ENCODE peak calls at places on chromosomes 12 and 14, in eight cellular contexts. One of them, this sample, is unnamed.

GRCh38 chr12:48473061-48473460 is 702 bp downstream of the ANP32D start:
- DNase-seq in endothelial cell: no peak
- DNase-seq in stimulated activated CD8-positive, alpha-beta memory T cell treated with anti-CD3 and anti-CD28 coated beads, Interleukin-7, amount 100 ng/mL, for 1 hour: no peak
- DNase-seq in stimulated activated CD4-positive, alpha-beta T cell treated with anti-CD3 and anti-CD28 coated beads, Interleukin-2, amount 100 ng/mL, for 24 hours: no peak
- DNase-seq in posterior cingulate gyrus: no peak
- DNase-seq in non-pigmented ciliary epithelial cell: no peak
- DNase-seq in iPS-NIHi11: no peak
- DNase-seq in GM04504: no peak
- DNase-seq in this sample: no peak

GRCh38 chr12:100608776-100609175 is 35.3 kb downstream of the GAS2L3 start:
- DNase-seq in endothelial cell: no peak
- DNase-seq in stimulated activated CD8-positive, alpha-beta memory T cell treated with anti-CD3 and anti-CD28 coated beads, Interleukin-7, amount 100 ng/mL, for 1 hour: no peak
- DNase-seq in stimulated activated CD4-positive, alpha-beta T cell treated with anti-CD3 and anti-CD28 coated beads, Interleukin-2, amount 100 ng/mL, for 24 hours: no peak
- DNase-seq in posterior cingulate gyrus: peak
- DNase-seq in non-pigmented ciliary epithelial cell: no peak
- DNase-seq in iPS-NIHi11: no peak
- DNase-seq in GM04504: no peak
- DNase-seq in this sample: no peak

GRCh38 chr12:67885370-67886169 is 103.7 kb upstream of the IFNG-AS1 start:
- DNase-seq in endothelial cell: no peak
- DNase-seq in stimulated activated CD8-positive, alpha-beta memory T cell treated with anti-CD3 and anti-CD28 coated beads, Interleukin-7, amount 100 ng/mL, for 1 hour: no peak
- DNase-seq in stimulated activated CD4-positive, alpha-beta T cell treated with anti-CD3 and anti-CD28 coated beads, Interleukin-2, amount 100 ng/mL, for 24 hours: no peak
- DNase-seq in posterior cingulate gyrus: no peak
- DNase-seq in non-pigmented ciliary epithelial cell: no peak
- DNase-seq in iPS-NIHi11: no peak
- DNase-seq in GM04504: no peak
- DNase-seq in this sample: no peak

GRCh38 chr12:101877816-101878811 is 734 bp downstream of the DRAM1 start:
- DNase-seq in endothelial cell: no peak
- DNase-seq in stimulated activated CD8-positive, alpha-beta memory T cell treated with anti-CD3 and anti-CD28 coated beads, Interleukin-7, amount 100 ng/mL, for 1 hour: no peak
- DNase-seq in stimulated activated CD4-positive, alpha-beta T cell treated with anti-CD3 and anti-CD28 coated beads, Interleukin-2, amount 100 ng/mL, for 24 hours: no peak
- DNase-seq in posterior cingulate gyrus: no peak
- DNase-seq in non-pigmented ciliary epithelial cell: no peak
- DNase-seq in iPS-NIHi11: no peak
- DNase-seq in GM04504: no peak
- DNase-seq in this sample: no peak

GRCh38 chr12:54040148-54040494 is 7.3 kb downstream of the HOXC5 start:
- DNase-seq in endothelial cell: no peak
- DNase-seq in stimulated activated CD8-positive, alpha-beta memory T cell treated with anti-CD3 and anti-CD28 coated beads, Interleukin-7, amount 100 ng/mL, for 1 hour: no peak
- DNase-seq in stimulated activated CD4-positive, alpha-beta T cell treated with anti-CD3 and anti-CD28 coated beads, Interleukin-2, amount 100 ng/mL, for 24 hours: no peak
- DNase-seq in posterior cingulate gyrus: no peak
- DNase-seq in non-pigmented ciliary epithelial cell: no peak
- DNase-seq in iPS-NIHi11: no peak
- DNase-seq in GM04504: no peak
- DNase-seq in this sample: no peak

GRCh38 chr12:52171950-52172512 is 19.8 kb downstream of the KRT80 start:
- DNase-seq in endothelial cell: peak
- DNase-seq in stimulated activated CD8-positive, alpha-beta memory T cell treated with anti-CD3 and anti-CD28 coated beads, Interleukin-7, amount 100 ng/mL, for 1 hour: no peak
- DNase-seq in stimulated activated CD4-positive, alpha-beta T cell treated with anti-CD3 and anti-CD28 coated beads, Interleukin-2, amount 100 ng/mL, for 24 hours: no peak
- DNase-seq in posterior cingulate gyrus: no peak
- DNase-seq in non-pigmented ciliary epithelial cell: no peak
- DNase-seq in iPS-NIHi11: peak
- DNase-seq in GM04504: no peak
- DNase-seq in this sample: no peak

GRCh38 chr12:43090981-43091380 is 461.0 kb downstream of the ADAMTS20 start:
- DNase-seq in endothelial cell: no peak
- DNase-seq in stimulated activated CD8-positive, alpha-beta memory T cell treated with anti-CD3 and anti-CD28 coated beads, Interleukin-7, amount 100 ng/mL, for 1 hour: no peak
- DNase-seq in stimulated activated CD4-positive, alpha-beta T cell treated with anti-CD3 and anti-CD28 coated beads, Interleukin-2, amount 100 ng/mL, for 24 hours: no peak
- DNase-seq in posterior cingulate gyrus: no peak
- DNase-seq in non-pigmented ciliary epithelial cell: no peak
- DNase-seq in iPS-NIHi11: no peak
- DNase-seq in GM04504: no peak
- DNase-seq in this sample: no peak

GRCh38 chr12:95608252-95609033 is 57.2 kb upstream of the USP44 start:
- DNase-seq in endothelial cell: no peak
- DNase-seq in stimulated activated CD8-positive, alpha-beta memory T cell treated with anti-CD3 and anti-CD28 coated beads, Interleukin-7, amount 100 ng/mL, for 1 hour: no peak
- DNase-seq in stimulated activated CD4-positive, alpha-beta T cell treated with anti-CD3 and anti-CD28 coated beads, Interleukin-2, amount 100 ng/mL, for 24 hours: no peak
- DNase-seq in posterior cingulate gyrus: peak
- DNase-seq in non-pigmented ciliary epithelial cell: no peak
- DNase-seq in iPS-NIHi11: no peak
- DNase-seq in GM04504: peak
- DNase-seq in this sample: no peak

GRCh38 chr12:27096420-27096819 is 14.0 kb upstream of the C12orf71 start:
- DNase-seq in endothelial cell: no peak
- DNase-seq in stimulated activated CD8-positive, alpha-beta memory T cell treated with anti-CD3 and anti-CD28 coated beads, Interleukin-7, amount 100 ng/mL, for 1 hour: no peak
- DNase-seq in stimulated activated CD4-positive, alpha-beta T cell treated with anti-CD3 and anti-CD28 coated beads, Interleukin-2, amount 100 ng/mL, for 24 hours: no peak
- DNase-seq in posterior cingulate gyrus: no peak
- DNase-seq in non-pigmented ciliary epithelial cell: no peak
- DNase-seq in iPS-NIHi11: no peak
- DNase-seq in GM04504: no peak
- DNase-seq in this sample: no peak

GRCh38 chr12:83827860-83828259 is 1084.7 kb downstream of the SLC6A15 start:
- DNase-seq in endothelial cell: no peak
- DNase-seq in stimulated activated CD8-positive, alpha-beta memory T cell treated with anti-CD3 and anti-CD28 coated beads, Interleukin-7, amount 100 ng/mL, for 1 hour: no peak
- DNase-seq in stimulated activated CD4-positive, alpha-beta T cell treated with anti-CD3 and anti-CD28 coated beads, Interleukin-2, amount 100 ng/mL, for 24 hours: no peak
- DNase-seq in posterior cingulate gyrus: no peak
- DNase-seq in non-pigmented ciliary epithelial cell: no peak
- DNase-seq in iPS-NIHi11: peak
- DNase-seq in GM04504: no peak
- DNase-seq in this sample: no peak

GRCh38 chr14:94367896-94368590 is 20.4 kb downstream of the SERPINA1 start:
- DNase-seq in endothelial cell: no peak
- DNase-seq in stimulated activated CD8-positive, alpha-beta memory T cell treated with anti-CD3 and anti-CD28 coated beads, Interleukin-7, amount 100 ng/mL, for 1 hour: no peak
- DNase-seq in stimulated activated CD4-positive, alpha-beta T cell treated with anti-CD3 and anti-CD28 coated beads, Interleukin-2, amount 100 ng/mL, for 24 hours: no peak
- DNase-seq in posterior cingulate gyrus: no peak
- DNase-seq in non-pigmented ciliary epithelial cell: no peak
- DNase-seq in iPS-NIHi11: no peak
- DNase-seq in GM04504: no peak
- DNase-seq in this sample: no peak

GRCh38 chr12:80264386-80264785 is 165.0 kb downstream of the OTOGL start:
- DNase-seq in endothelial cell: no peak
- DNase-seq in stimulated activated CD8-positive, alpha-beta memory T cell treated with anti-CD3 and anti-CD28 coated beads, Interleukin-7, amount 100 ng/mL, for 1 hour: no peak
- DNase-seq in stimulated activated CD4-positive, alpha-beta T cell treated with anti-CD3 and anti-CD28 coated beads, Interleukin-2, amount 100 ng/mL, for 24 hours: no peak
- DNase-seq in posterior cingulate gyrus: no peak
- DNase-seq in non-pigmented ciliary epithelial cell: no peak
- DNase-seq in iPS-NIHi11: no peak
- DNase-seq in GM04504: no peak
- DNase-seq in this sample: no peak

GRCh38 chr12:9786726-9787339 is 26.1 kb upstream of the CD69 start:
- DNase-seq in endothelial cell: no peak
- DNase-seq in stimulated activated CD8-positive, alpha-beta memory T cell treated with anti-CD3 and anti-CD28 coated beads, Interleukin-7, amount 100 ng/mL, for 1 hour: no peak
- DNase-seq in stimulated activated CD4-positive, alpha-beta T cell treated with anti-CD3 and anti-CD28 coated beads, Interleukin-2, amount 100 ng/mL, for 24 hours: no peak
- DNase-seq in posterior cingulate gyrus: no peak
- DNase-seq in non-pigmented ciliary epithelial cell: no peak
- DNase-seq in iPS-NIHi11: no peak
- DNase-seq in GM04504: no peak
- DNase-seq in this sample: no peak

GRCh38 chr12:1576410-1577240 is 17.8 kb downstream of the FBXL14 start:
- DNase-seq in endothelial cell: no peak
- DNase-seq in stimulated activated CD8-positive, alpha-beta memory T cell treated with anti-CD3 and anti-CD28 coated beads, Interleukin-7, amount 100 ng/mL, for 1 hour: no peak
- DNase-seq in stimulated activated CD4-positive, alpha-beta T cell treated with anti-CD3 and anti-CD28 coated beads, Interleukin-2, amount 100 ng/mL, for 24 hours: no peak
- DNase-seq in posterior cingulate gyrus: no peak
- DNase-seq in non-pigmented ciliary epithelial cell: no peak
- DNase-seq in iPS-NIHi11: no peak
- DNase-seq in GM04504: peak
- DNase-seq in this sample: no peak

GRCh38 chr14:74038015-74038859 is 19.1 kb downstream of the BBOF1 start:
- DNase-seq in endothelial cell: peak
- DNase-seq in stimulated activated CD8-positive, alpha-beta memory T cell treated with anti-CD3 and anti-CD28 coated beads, Interleukin-7, amount 100 ng/mL, for 1 hour: no peak
- DNase-seq in stimulated activated CD4-positive, alpha-beta T cell treated with anti-CD3 and anti-CD28 coated beads, Interleukin-2, amount 100 ng/mL, for 24 hours: no peak
- DNase-seq in posterior cingulate gyrus: no peak
- DNase-seq in non-pigmented ciliary epithelial cell: no peak
- DNase-seq in iPS-NIHi11: peak
- DNase-seq in GM04504: peak
- DNase-seq in this sample: no peak

GRCh38 chr14:94340533-94340932 is 17.4 kb upstream of the SERPINA6 start:
- DNase-seq in endothelial cell: no peak
- DNase-seq in stimulated activated CD8-positive, alpha-beta memory T cell treated with anti-CD3 and anti-CD28 coated beads, Interleukin-7, amount 100 ng/mL, for 1 hour: no peak
- DNase-seq in stimulated activated CD4-positive, alpha-beta T cell treated with anti-CD3 and anti-CD28 coated beads, Interleukin-2, amount 100 ng/mL, for 24 hours: no peak
- DNase-seq in posterior cingulate gyrus: no peak
- DNase-seq in non-pigmented ciliary epithelial cell: no peak
- DNase-seq in iPS-NIHi11: no peak
- DNase-seq in GM04504: no peak
- DNase-seq in this sample: no peak

GRCh38 chr12:102423447-102423846 is 56.9 kb downstream of the IGF1 start:
- DNase-seq in endothelial cell: no peak
- DNase-seq in stimulated activated CD8-positive, alpha-beta memory T cell treated with anti-CD3 and anti-CD28 coated beads, Interleukin-7, amount 100 ng/mL, for 1 hour: no peak
- DNase-seq in stimulated activated CD4-positive, alpha-beta T cell treated with anti-CD3 and anti-CD28 coated beads, Interleukin-2, amount 100 ng/mL, for 24 hours: no peak
- DNase-seq in posterior cingulate gyrus: no peak
- DNase-seq in non-pigmented ciliary epithelial cell: no peak
- DNase-seq in iPS-NIHi11: no peak
- DNase-seq in GM04504: no peak
- DNase-seq in this sample: no peak

GRCh38 chr14:50822501-50823042 is 8.4 kb downstream of the NIN start:
- DNase-seq in endothelial cell: no peak
- DNase-seq in stimulated activated CD8-positive, alpha-beta memory T cell treated with anti-CD3 and anti-CD28 coated beads, Interleukin-7, amount 100 ng/mL, for 1 hour: no peak
- DNase-seq in stimulated activated CD4-positive, alpha-beta T cell treated with anti-CD3 and anti-CD28 coated beads, Interleukin-2, amount 100 ng/mL, for 24 hours: no peak
- DNase-seq in posterior cingulate gyrus: no peak
- DNase-seq in non-pigmented ciliary epithelial cell: no peak
- DNase-seq in iPS-NIHi11: no peak
- DNase-seq in GM04504: no peak
- DNase-seq in this sample: no peak

GRCh38 chr14:99360774-99361595 is 89.0 kb upstream of the BCL11B start:
- DNase-seq in endothelial cell: no peak
- DNase-seq in stimulated activated CD8-positive, alpha-beta memory T cell treated with anti-CD3 and anti-CD28 coated beads, Interleukin-7, amount 100 ng/mL, for 1 hour: no peak
- DNase-seq in stimulated activated CD4-positive, alpha-beta T cell treated with anti-CD3 and anti-CD28 coated beads, Interleukin-2, amount 100 ng/mL, for 24 hours: no peak
- DNase-seq in posterior cingulate gyrus: no peak
- DNase-seq in non-pigmented ciliary epithelial cell: no peak
- DNase-seq in iPS-NIHi11: peak
- DNase-seq in GM04504: no peak
- DNase-seq in this sample: no peak

GRCh38 chr12:53942467-53942997 is 3.9 kb downstream of the HOXC13 start:
- DNase-seq in endothelial cell: no peak
- DNase-seq in stimulated activated CD8-positive, alpha-beta memory T cell treated with anti-CD3 and anti-CD28 coated beads, Interleukin-7, amount 100 ng/mL, for 1 hour: no peak
- DNase-seq in stimulated activated CD4-positive, alpha-beta T cell treated with anti-CD3 and anti-CD28 coated beads, Interleukin-2, amount 100 ng/mL, for 24 hours: no peak
- DNase-seq in posterior cingulate gyrus: no peak
- DNase-seq in non-pigmented ciliary epithelial cell: no peak
- DNase-seq in iPS-NIHi11: no peak
- DNase-seq in GM04504: no peak
- DNase-seq in this sample: no peak

GRCh38 chr14:64244279-64244678 is 49.9 kb downstream of the ESR2 start:
- DNase-seq in endothelial cell: no peak
- DNase-seq in stimulated activated CD8-positive, alpha-beta memory T cell treated with anti-CD3 and anti-CD28 coated beads, Interleukin-7, amount 100 ng/mL, for 1 hour: no peak
- DNase-seq in stimulated activated CD4-positive, alpha-beta T cell treated with anti-CD3 and anti-CD28 coated beads, Interleukin-2, amount 100 ng/mL, for 24 hours: no peak
- DNase-seq in posterior cingulate gyrus: no peak
- DNase-seq in non-pigmented ciliary epithelial cell: no peak
- DNase-seq in iPS-NIHi11: no peak
- DNase-seq in GM04504: no peak
- DNase-seq in this sample: no peak

GRCh38 chr14:34778744-34779143 is 64.4 kb upstream of the CFL2 start:
- DNase-seq in endothelial cell: no peak
- DNase-seq in stimulated activated CD8-positive, alpha-beta memory T cell treated with anti-CD3 and anti-CD28 coated beads, Interleukin-7, amount 100 ng/mL, for 1 hour: no peak
- DNase-seq in stimulated activated CD4-positive, alpha-beta T cell treated with anti-CD3 and anti-CD28 coated beads, Interleukin-2, amount 100 ng/mL, for 24 hours: no peak
- DNase-seq in posterior cingulate gyrus: no peak
- DNase-seq in non-pigmented ciliary epithelial cell: no peak
- DNase-seq in iPS-NIHi11: no peak
- DNase-seq in GM04504: no peak
- DNase-seq in this sample: no peak

GRCh38 chr12:120978296-120979219 is at the start of gene HNF1A:
- DNase-seq in endothelial cell: no peak
- DNase-seq in stimulated activated CD8-positive, alpha-beta memory T cell treated with anti-CD3 and anti-CD28 coated beads, Interleukin-7, amount 100 ng/mL, for 1 hour: no peak
- DNase-seq in stimulated activated CD4-positive, alpha-beta T cell treated with anti-CD3 and anti-CD28 coated beads, Interleukin-2, amount 100 ng/mL, for 24 hours: no peak
- DNase-seq in posterior cingulate gyrus: no peak
- DNase-seq in non-pigmented ciliary epithelial cell: no peak
- DNase-seq in iPS-NIHi11: no peak
- DNase-seq in GM04504: no peak
- DNase-seq in this sample: no peak

GRCh38 chr14:29042546-29042945 is 276.0 kb downstream of the FOXG1 start:
- DNase-seq in endothelial cell: no peak
- DNase-seq in stimulated activated CD8-positive, alpha-beta memory T cell treated with anti-CD3 and anti-CD28 coated beads, Interleukin-7, amount 100 ng/mL, for 1 hour: no peak
- DNase-seq in stimulated activated CD4-positive, alpha-beta T cell treated with anti-CD3 and anti-CD28 coated beads, Interleukin-2, amount 100 ng/mL, for 24 hours: no peak
- DNase-seq in posterior cingulate gyrus: no peak
- DNase-seq in non-pigmented ciliary epithelial cell: no peak
- DNase-seq in iPS-NIHi11: no peak
- DNase-seq in GM04504: no peak
- DNase-seq in this sample: no peak

GRCh38 chr14:77044776-77045569 is 16.5 kb upstream of the IRF2BPL start:
- DNase-seq in endothelial cell: no peak
- DNase-seq in stimulated activated CD8-positive, alpha-beta memory T cell treated with anti-CD3 and anti-CD28 coated beads, Interleukin-7, amount 100 ng/mL, for 1 hour: no peak
- DNase-seq in stimulated activated CD4-positive, alpha-beta T cell treated with anti-CD3 and anti-CD28 coated beads, Interleukin-2, amount 100 ng/mL, for 24 hours: no peak
- DNase-seq in posterior cingulate gyrus: no peak
- DNase-seq in non-pigmented ciliary epithelial cell: no peak
- DNase-seq in iPS-NIHi11: no peak
- DNase-seq in GM04504: peak
- DNase-seq in this sample: no peak

GRCh38 chr14:95597784-95598204 is 62.9 kb downstream of the GLRX5 start:
- DNase-seq in endothelial cell: peak
- DNase-seq in stimulated activated CD8-positive, alpha-beta memory T cell treated with anti-CD3 and anti-CD28 coated beads, Interleukin-7, amount 100 ng/mL, for 1 hour: no peak
- DNase-seq in stimulated activated CD4-positive, alpha-beta T cell treated with anti-CD3 and anti-CD28 coated beads, Interleukin-2, amount 100 ng/mL, for 24 hours: no peak
- DNase-seq in posterior cingulate gyrus: peak
- DNase-seq in non-pigmented ciliary epithelial cell: no peak
- DNase-seq in iPS-NIHi11: peak
- DNase-seq in GM04504: no peak
- DNase-seq in this sample: no peak

GRCh38 chr14:97603201-97603600 is 806.0 kb downstream of the VRK1 start:
- DNase-seq in endothelial cell: no peak
- DNase-seq in stimulated activated CD8-positive, alpha-beta memory T cell treated with anti-CD3 and anti-CD28 coated beads, Interleukin-7, amount 100 ng/mL, for 1 hour: no peak
- DNase-seq in stimulated activated CD4-positive, alpha-beta T cell treated with anti-CD3 and anti-CD28 coated beads, Interleukin-2, amount 100 ng/mL, for 24 hours: peak
- DNase-seq in posterior cingulate gyrus: no peak
- DNase-seq in non-pigmented ciliary epithelial cell: no peak
- DNase-seq in iPS-NIHi11: no peak
- DNase-seq in GM04504: no peak
- DNase-seq in this sample: no peak